ENCODE peak calls at places on chromosome 3, in seven cellular contexts. C, Q, S, V, A, M and D are unnamed samples.

GRCh38 chr3:184752361-184752760 is 40.5 kb upstream of the MAGEF1 start:
- DNase-seq in S (no peak), A (no peak), Q (no peak), C (no peak), M (no peak), V (no peak), D (no peak)

GRCh38 chr3:179148446-179149238 is 485 bp downstream of the PIK3CA start:
- DNase-seq in C (peak; percentile 53), V (peak; percentile 37), M (peak; percentile 53), A (peak; percentile 59), S (no peak), Q (peak; percentile 68), D (peak; percentile 67)

GRCh38 chr3:19885468-19885867 is 48.5 kb downstream of the EFHB start:
- DNase-seq in A (no peak), V (no peak), Q (no peak), M (peak; percentile 56), C (peak; percentile 44), S (no peak), D (peak; percentile 24)

GRCh38 chr3:79369306-79369705 is 398.5 kb downstream of the ROBO1 start:
- DNase-seq in A (no peak), V (no peak), C (no peak), M (peak; percentile 18), Q (no peak), S (no peak), D (no peak)

GRCh38 chr3:8246070-8246469 is 255.6 kb upstream of the LMCD1 start:
- DNase-seq in Q (no peak), A (no peak), M (no peak), C (no peak), V (no peak), S (no peak), D (no peak)

GRCh38 chr3:44795197-44795596 is 33.6 kb downstream of the KIF15 start:
- DNase-seq in C (no peak), Q (no peak), M (peak; percentile 22), V (no peak), S (no peak), A (no peak), D (no peak)

GRCh38 chr3:74897006-74897405 is 282.5 kb upstream of the CNTN3 start:
- DNase-seq in A (no peak), M (peak; percentile 2), Q (no peak), C (no peak), S (no peak), V (no peak), D (no peak)

GRCh38 chr3:149494022-149494758 is 19.7 kb downstream of the TM4SF4 start:
- DNase-seq in M (peak; percentile 60), V (peak; percentile 9), S (peak; percentile 42), A (no peak), C (no peak), Q (peak; percentile 1), D (peak; percentile 74)

GRCh38 chr3:127233371-127233770 is 40.4 kb downstream of the PRR23E start:
- DNase-seq in C (no peak), V (no peak), A (no peak), Q (no peak), S (no peak), M (no peak), D (no peak)

GRCh38 chr3:34948431-34948971 is 690.8 kb upstream of the ARPP21 start:
- DNase-seq in V (no peak), S (no peak), Q (no peak), C (no peak), A (no peak), M (no peak), D (no peak)

GRCh38 chr3:71962561-71963240 is 177.8 kb upstream of the PROK2 start:
- DNase-seq in S (no peak), V (no peak), M (peak; percentile 11), C (no peak), A (no peak), Q (peak; percentile 66), D (no peak)

GRCh38 chr3:60154011-60154410 is 1097.2 kb downstream of the FHIT start:
- DNase-seq in C (no peak), A (no peak), S (no peak), V (no peak), Q (no peak), M (peak; percentile 0), D (no peak)

GRCh38 chr3:135097276-135097946 is 302.4 kb downstream of the EPHB1 start:
- DNase-seq in V (no peak), S (no peak), Q (no peak), A (no peak), C (no peak), M (no peak), D (no peak)

GRCh38 chr3:13122101-13123055 is 49.1 kb upstream of the IQSEC1 start:
- DNase-seq in C (no peak), A (no peak), Q (no peak), V (no peak), S (no peak), M (no peak), D (no peak)

GRCh38 chr3:73080201-73080966 is 18.9 kb downstream of the EBLN2 start:
- DNase-seq in Q (peak; percentile 88), A (no peak), C (no peak), M (no peak), V (no peak), S (no peak), D (peak; percentile 23)